ENCODE peak calls at places on chromosomes 4 and X, in four cellular contexts. S, Q, P and W are unnamed samples.

GRCh38 chr4:16079046-16079445 is 4.8 kb downstream of the PROM1 start:
- DNase-seq in S (peak; percentile 38), Q (no peak), P (no peak), W (peak; percentile 29)

GRCh38 chrX:132652871-132653270 is 164.0 kb upstream of the MBNL3 start:
- DNase-seq in S (no peak), Q (no peak), P (no peak), W (no peak)

GRCh38 chr4:73692284-73692683 is 48.1 kb upstream of the CXCL8 start:
- DNase-seq in S (peak; percentile 39), Q (peak; percentile 84), P (peak; percentile 40), W (no peak)

GRCh38 chrX:41661366-41662095 is 27.2 kb upstream of the GPR34 start:
- DNase-seq in S (peak; percentile 66), Q (peak; percentile 20), P (no peak), W (no peak)

GRCh38 chr4:89283226-89283974 is 24.2 kb downstream of the GPRIN3 start:
- DNase-seq in S (peak; percentile 48), Q (peak; percentile 22), P (no peak), W (peak; percentile 28)

GRCh38 chr4:47368211-47368610 is 95.3 kb downstream of the COMMD8 start:
- DNase-seq in S (no peak), Q (no peak), P (no peak), W (no peak)

GRCh38 chr4:170651786-170652185 is 562.0 kb upstream of the AADAT start:
- DNase-seq in S (peak; percentile 41), Q (peak; percentile 53), P (no peak), W (no peak)

GRCh38 chr4:101198741-101199339 is 148.5 kb downstream of the PPP3CA start:
- DNase-seq in S (no peak), Q (no peak), P (no peak), W (no peak)

GRCh38 chr4:89316931-89317366 is 9.3 kb upstream of the GPRIN3 start:
- DNase-seq in S (peak; percentile 72), Q (peak; percentile 2), P (peak; percentile 90), W (no peak)

GRCh38 chrX:107766470-107767140 is 9.0 kb downstream of the TSC22D3 start:
- DNase-seq in S (peak; percentile 25), Q (peak; percentile 70), P (no peak), W (peak; percentile 28)

GRCh38 chr4:76498550-76498949 is 63.5 kb downstream of the SHROOM3 start:
- DNase-seq in S (peak; percentile 40), Q (no peak), P (no peak), W (peak; percentile 29)

GRCh38 chrX:19697416-19697815 is 182.1 kb upstream of the MAP3K15 start:
- DNase-seq in S (peak; percentile 32), Q (peak; percentile 80), P (no peak), W (no peak)

GRCh38 chrX:32191316-32191715 is 1020.0 kb downstream of the DMD start:
- DNase-seq in S (no peak), Q (no peak), P (no peak), W (no peak)

GRCh38 chrX:66019974-66020373 is 19.9 kb downstream of the VSIG4 start:
- DNase-seq in S (no peak), Q (no peak), P (no peak), W (no peak)

GRCh38 chr4:102616661-102617060 is 115.5 kb downstream of the NFKB1 start:
- DNase-seq in S (no peak), Q (no peak), P (peak; percentile 42), W (no peak)

GRCh38 chr4:124943145-124943889 is 230.8 kb upstream of the ANKRD50 start:
- DNase-seq in S (peak; percentile 77), Q (peak; percentile 89), P (no peak), W (no peak)

GRCh38 chr4:76723916-76724315 is 174.0 kb downstream of the SOWAHB start:
- DNase-seq in S (peak; percentile 98), Q (peak; percentile 64), P (no peak), W (no peak)

GRCh38 chr4:130183796-130184195 is 1087.8 kb downstream of the C4orf33 start:
- DNase-seq in S (no peak), Q (no peak), P (no peak), W (no peak)

GRCh38 chr4:122117743-122118142 is 34.4 kb upstream of the BLTP1 start:
- DNase-seq in S (peak; percentile 2), Q (no peak), P (no peak), W (no peak)

GRCh38 chr4:10245761-10246160 is 129.2 kb upstream of the WDR1 start:
- DNase-seq in S (no peak), Q (no peak), P (no peak), W (no peak)

GRCh38 chr4:42678512-42678911 is 21.6 kb upstream of the ATP8A1 start:
- DNase-seq in S (no peak), Q (no peak), P (no peak), W (no peak)

GRCh38 chrX:71301195-71301924 is at the start of gene ITGB1BP2:
- DNase-seq in S (peak; percentile 69), Q (no peak), P (peak; percentile 1), W (peak; percentile 10)

GRCh38 chr4:10495651-10496050 is 38.4 kb upstream of the ZNF518B start:
- DNase-seq in S (no peak), Q (no peak), P (no peak), W (no peak)

GRCh38 chr4:169583563-169583962 is 28.8 kb downstream of the NEK1 start:
- DNase-seq in S (peak; percentile 13), Q (no peak), P (peak; percentile 10), W (no peak)

DNA sequence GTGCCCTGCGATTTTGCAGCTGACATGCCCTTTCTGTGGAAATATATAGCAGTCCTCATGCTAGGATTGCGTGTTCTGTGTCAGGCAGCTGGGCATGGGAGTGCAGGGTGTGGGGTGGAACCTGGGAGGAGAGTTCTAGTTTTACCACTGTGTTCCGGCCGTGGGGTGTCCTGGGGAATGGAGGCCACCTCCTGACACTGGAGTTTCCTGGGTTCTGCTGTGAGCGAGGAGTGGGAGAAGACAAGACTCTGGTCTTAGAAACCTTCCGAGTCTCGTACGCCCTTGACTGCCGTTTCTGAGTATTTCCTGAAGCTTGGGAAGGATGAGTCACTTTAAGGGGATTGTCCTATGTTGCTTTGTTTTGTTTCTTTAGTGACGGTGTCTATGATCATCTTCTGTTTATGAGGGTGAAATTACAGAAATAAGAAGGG is 19.0 kb downstream of the CD99 start:
- DNase-seq in S (peak; percentile 72), Q (peak; percentile 76), P (peak; percentile 85), W (peak; percentile 71)
- H3K4me3 ChIP-seq in S (peak overlapping the region; percentile 3), Q (peak overlapping the region; percentile 45), P (no peak overlapping the region), W (no peak overlapping the region)

DNA sequence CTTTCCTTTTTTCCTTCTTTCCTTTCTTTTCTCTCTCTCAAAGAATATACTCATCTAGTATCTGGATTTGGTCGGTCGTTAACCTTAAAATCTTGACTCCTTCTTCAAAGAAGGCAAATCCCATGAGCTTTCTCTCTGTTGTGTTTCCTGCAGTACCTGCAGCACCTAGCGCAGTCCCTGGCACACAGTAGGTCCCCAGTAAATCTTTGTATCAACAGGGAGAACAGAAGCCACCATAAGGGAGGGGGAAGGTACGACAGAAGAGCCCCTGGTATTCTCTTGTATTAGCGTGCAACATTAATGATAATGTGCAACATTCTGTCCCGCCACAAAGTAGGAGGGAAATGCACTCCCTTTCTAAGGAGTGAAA is 133.5 kb downstream of the AMELX start:
- DNase-seq in S (no peak), Q (no peak), P (no peak), W (no peak)
- TF ChIP-seq EZH2 in S (no peak), Q (no peak), P (no peak), W (no peak)

GRCh38 chrX:105477351-105477750 is 256.9 kb upstream of the TEX13A start:
- DNase-seq in S (peak; percentile 24), Q (no peak), P (no peak), W (no peak)

GRCh38 chrX:105488731-105489130 is 268.2 kb upstream of the TEX13A start:
- DNase-seq in S (no peak), Q (no peak), P (peak; percentile 1), W (no peak)

GRCh38 chrX:105480646-105481310 is 260.3 kb upstream of the TEX13A start:
- DNase-seq in S (no peak), Q (no peak), P (no peak), W (no peak)

DNA sequence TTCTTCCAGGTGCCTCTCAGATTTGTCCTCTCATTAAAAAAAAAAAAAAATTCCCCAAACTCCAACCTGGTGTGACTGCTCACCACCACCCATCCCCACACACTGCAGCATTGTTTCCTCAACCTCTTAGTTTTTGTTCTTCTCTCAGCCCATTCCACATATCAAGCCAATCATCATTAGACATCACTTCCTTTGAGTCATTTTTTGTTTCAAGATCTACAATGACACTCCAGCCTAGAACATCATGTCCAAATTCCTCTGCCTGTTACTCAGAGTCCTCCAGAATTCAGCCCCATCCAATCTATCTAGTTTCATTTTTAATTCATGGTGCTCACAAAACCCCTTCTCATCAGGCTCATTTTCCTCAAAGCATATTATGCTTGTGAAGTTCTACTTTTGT is 262.5 kb upstream of the TEX13A start:
- DNase-seq in S (peak; percentile 47), Q (peak; percentile 64), P (peak; percentile 16), W (no peak)
- H3K4me3 ChIP-seq in S (no peak overlapping the region), Q (no peak overlapping the region), P (no peak overlapping the region), W (no peak overlapping the region)

GRCh38 chr4:174880001-174880400 is 38.2 kb upstream of the ADAM29 start:
- DNase-seq in S (no peak), Q (no peak), P (no peak), W (no peak)
- TF ChIP-seq EZH2 in S (no peak), Q (no peak), P (no peak), W (no peak)

GRCh38 chr4:108396900-108397299 is 223.5 kb upstream of the RPL34 start:
- DNase-seq in S (no peak), Q (no peak), P (no peak), W (no peak)

GRCh38 chr4:108397850-108398249 is 222.5 kb upstream of the RPL34 start:
- DNase-seq in S (peak; percentile 52), Q (no peak), P (no peak), W (no peak)

GRCh38 chr4:108398836-108399235 is 221.5 kb upstream of the RPL34 start:
- DNase-seq in S (no peak), Q (no peak), P (no peak), W (no peak)

GRCh38 chr4:108399610-108400265 is 220.6 kb upstream of the RPL34 start:
- DNase-seq in S (no peak), Q (no peak), P (no peak), W (no peak)

DNA sequence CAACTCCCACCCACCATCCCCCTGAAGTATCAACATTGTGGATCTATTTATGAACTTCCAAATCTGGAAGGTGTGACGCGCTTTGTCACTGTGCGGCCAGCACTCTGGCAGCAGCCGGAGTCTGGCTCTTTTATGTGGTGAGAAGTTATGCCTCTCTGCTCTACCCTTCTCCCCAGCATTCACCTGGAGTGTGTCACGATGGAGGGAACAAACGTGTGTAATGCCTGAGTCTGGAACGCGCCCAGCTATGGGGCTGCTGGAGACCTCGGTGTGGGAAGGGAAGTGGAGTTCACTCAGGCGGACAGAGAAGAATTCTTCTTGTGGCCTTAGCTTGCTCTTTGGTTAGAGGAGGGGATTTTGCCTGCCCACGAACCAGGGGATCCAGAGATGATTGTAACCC is 222.1 kb upstream of the RPL34 start:
- DNase-seq in S (peak; percentile 94), Q (no peak), P (no peak), W (no peak)
- H3K4me3 ChIP-seq in S (no peak overlapping the region), Q (no peak overlapping the region), P (no peak overlapping the region), W (no peak overlapping the region)